ENCODE peak calls at places on chromosomes 12 and 14, in seven cellular contexts. O is upper lobe of left lung, I is uterus, B is IMR-90, R is adrenal gland, Y is stomach, K is spleen. L is an unnamed sample.

GRCh38 chr14:75222208-75222701 is 45.8 kb upstream of the TMED10 start:
- DNase-seq in O (no peak), I (no peak), B (peak; percentile 92), R (no peak), Y (no peak), K (peak; percentile 79), L (no peak)

GRCh38 chr12:31362759-31363415 is 36.9 kb upstream of the SINHCAF start:
- DNase-seq in O (no peak), I (no peak), B (no peak), R (no peak), Y (peak; percentile 50), K (peak; percentile 68), L (no peak)

GRCh38 chr12:113601656-113602263 is 130.1 kb upstream of the LHX5 start:
- DNase-seq in O (no peak), I (no peak), B (no peak), R (no peak), Y (no peak), K (no peak), L (no peak)

GRCh38 chr12:30835216-30835615 is 80.5 kb upstream of the CAPRIN2 start:
- DNase-seq in O (no peak), I (no peak), B (no peak), R (no peak), Y (no peak), K (no peak), L (no peak)

GRCh38 chr14:58298477-58298879 is at the start of gene ARID4A:
- DNase-seq in O (peak; percentile 90), I (peak; percentile 85), B (no peak), R (peak; percentile 89), Y (peak; percentile 87), K (peak; percentile 94), L (peak; percentile 92)

GRCh38 chr12:32051511-32052299 is 54.9 kb upstream of the BICD1 start:
- DNase-seq in O (no peak), I (no peak), B (peak; percentile 96), R (peak; percentile 20), Y (no peak), K (no peak), L (no peak)

GRCh38 chr14:97780804-97781203 is 983.6 kb downstream of the VRK1 start:
- DNase-seq in O (no peak), I (no peak), B (no peak), R (no peak), Y (no peak), K (no peak), L (no peak)

GRCh38 chr12:6914246-6914947 is at the start of gene ENO2:
- DNase-seq in O (peak; percentile 95), I (peak; percentile 80), B (peak; percentile 63), R (peak; percentile 88), Y (peak; percentile 68), K (peak; percentile 94), L (peak; percentile 59)

GRCh38 chr12:94575024-94575423 is 75.3 kb downstream of the TMCC3 start:
- DNase-seq in O (no peak), I (no peak), B (no peak), R (no peak), Y (no peak), K (no peak), L (no peak)

GRCh38 chr12:104985206-104985605 is 910 bp upstream of the NOPCHAP1 start:
- DNase-seq in O (no peak), I (no peak), B (no peak), R (no peak), Y (no peak), K (no peak), L (no peak)

GRCh38 chr14:36757730-36758286 is 96.1 kb downstream of the PAX9 start:
- DNase-seq in O (no peak), I (no peak), B (no peak), R (no peak), Y (no peak), K (no peak), L (no peak)

GRCh38 chr12:50641566-50641965 is 122.3 kb upstream of the ATF1 start:
- DNase-seq in O (no peak), I (no peak), B (no peak), R (no peak), Y (no peak), K (no peak), L (no peak)

GRCh38 chr12:47843226-47843980 is 23.7 kb upstream of the HDAC7 start:
- DNase-seq in O (no peak), I (no peak), B (no peak), R (no peak), Y (no peak), K (peak; percentile 58), L (no peak)

GRCh38 chr14:56894591-56894991 is 84.3 kb upstream of the OTX2 start:
- DNase-seq in O (no peak), I (no peak), B (no peak), R (no peak), Y (no peak), K (no peak), L (no peak)

GRCh38 chr12:3562484-3562883 is 71.5 kb downstream of the PRMT8 start:
- DNase-seq in O (no peak), I (no peak), B (no peak), R (no peak), Y (no peak), K (no peak), L (no peak)

GRCh38 chr12:3564861-3565260 is 73.9 kb downstream of the PRMT8 start:
- DNase-seq in O (no peak), I (no peak), B (no peak), R (no peak), Y (no peak), K (no peak), L (no peak)

GRCh38 chr12:3563966-3564365 is 73.0 kb downstream of the PRMT8 start:
- DNase-seq in O (no peak), I (no peak), B (no peak), R (no peak), Y (no peak), K (no peak), L (no peak)

GRCh38 chr12:3560295-3560620 is 69.3 kb downstream of the PRMT8 start:
- DNase-seq in O (no peak), I (no peak), B (no peak), R (no peak), Y (no peak), K (no peak), L (no peak)

GRCh38 chr12:3564411-3564810 is 73.4 kb downstream of the PRMT8 start:
- DNase-seq in O (no peak), I (no peak), B (no peak), R (no peak), Y (no peak), K (no peak), L (no peak)
- TF ChIP-seq POLR2A in O (no peak), I (no peak), B (no peak), R (no peak), Y (no peak), K (no peak), L (no peak)

GRCh38 chr14:51080622-51081021 is 14.3 kb downstream of the TRIM9 start:
- DNase-seq in O (no peak), I (no peak), B (no peak), R (no peak), Y (no peak), K (no peak), L (no peak)

GRCh38 chr14:51081209-51081608 is 13.7 kb downstream of the TRIM9 start:
- DNase-seq in O (no peak), I (no peak), B (no peak), R (no peak), Y (no peak), K (no peak), L (no peak)

GRCh38 chr14:51079489-51079888 is 15.4 kb downstream of the TRIM9 start:
- DNase-seq in O (no peak), I (no peak), B (no peak), R (no peak), Y (no peak), K (no peak), L (no peak)

GRCh38 chr14:51082394-51082793 is 12.5 kb downstream of the TRIM9 start:
- DNase-seq in O (no peak), I (no peak), B (no peak), R (no peak), Y (no peak), K (no peak), L (no peak)

GRCh38 chr14:51081712-51082111 is 13.2 kb downstream of the TRIM9 start:
- DNase-seq in O (no peak), I (no peak), B (no peak), R (no peak), Y (no peak), K (no peak), L (no peak)
- TF ChIP-seq POLR2A in O (no peak), I (no peak), B (no peak), R (no peak), Y (no peak), K (no peak), L (no peak)

DNA sequence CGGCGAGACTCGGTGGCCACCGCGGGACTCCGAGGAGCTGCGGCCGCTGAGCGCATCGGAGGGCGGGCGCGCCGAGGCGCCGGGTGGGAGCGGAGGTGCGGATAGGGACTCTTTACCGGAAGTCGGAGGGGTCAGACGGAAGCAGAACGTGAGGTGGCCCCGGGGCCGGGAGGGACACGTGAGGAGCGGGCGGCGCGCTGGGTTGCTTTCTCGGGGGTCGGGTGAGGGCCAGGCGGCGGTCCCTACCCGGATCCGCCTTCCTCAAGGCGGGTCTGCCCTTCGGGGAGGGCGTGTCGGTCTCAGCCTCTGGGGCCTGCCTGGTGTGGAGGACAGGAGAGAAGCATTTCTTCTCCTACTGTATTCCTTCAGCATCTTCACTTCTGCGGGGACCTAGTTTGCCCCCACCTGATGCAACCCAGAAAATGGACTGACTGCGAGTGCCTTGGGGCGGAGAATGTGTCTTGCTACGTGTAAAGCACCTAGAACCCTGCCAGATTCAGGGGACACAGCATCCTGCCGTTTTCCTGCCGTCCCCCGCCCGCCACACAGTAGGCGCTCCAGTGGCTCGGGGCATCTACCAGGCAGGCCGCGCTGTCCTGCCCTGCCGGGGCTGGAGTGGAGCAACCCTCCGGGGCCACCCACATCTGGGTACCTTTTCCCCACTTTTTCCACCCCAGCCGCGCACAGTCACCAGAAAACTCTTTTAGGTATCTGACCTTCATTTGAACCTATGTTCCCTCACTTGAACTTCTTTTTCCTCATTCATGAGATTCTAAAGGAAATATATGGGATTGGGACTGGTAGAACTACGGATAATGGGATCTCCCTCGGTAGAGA is 562 bp upstream of the ATXN2 start:
- DNase-seq in O (peak; percentile 96), I (peak; percentile 91), B (peak; percentile 95), R (peak; percentile 88), Y (peak; percentile 85), K (peak; percentile 95), L (peak; percentile 85)
- TF ChIP-seq POLR2A in O (peak; percentile 75), I (no peak), B (peak; percentile 84), R (peak; percentile 52), Y (no peak), K (peak; percentile 65), L (peak; percentile 78)

GRCh38 chr12:59111873-59112272 is 191.6 kb upstream of the LRIG3 start:
- DNase-seq in O (no peak), I (no peak), B (no peak), R (no peak), Y (no peak), K (no peak), L (no peak)

GRCh38 chr12:59118356-59118755 is 198.1 kb upstream of the LRIG3 start:
- DNase-seq in O (no peak), I (no peak), B (no peak), R (no peak), Y (no peak), K (no peak), L (no peak)

GRCh38 chr12:59115995-59116394 is 195.7 kb upstream of the LRIG3 start:
- DNase-seq in O (no peak), I (no peak), B (no peak), R (no peak), Y (no peak), K (no peak), L (no peak)

GRCh38 chr12:59115526-59115925 is 195.2 kb upstream of the LRIG3 start:
- DNase-seq in O (no peak), I (no peak), B (peak; percentile 52), R (no peak), Y (no peak), K (no peak), L (no peak)

GRCh38 chr12:59113831-59114273 is 193.5 kb upstream of the LRIG3 start:
- DNase-seq in O (peak; percentile 8), I (peak; percentile 66), B (peak; percentile 81), R (peak; percentile 75), Y (peak; percentile 83), K (no peak), L (peak; percentile 58)
- TF ChIP-seq POLR2A in O (no peak), I (no peak), B (no peak), R (no peak), Y (no peak), K (no peak), L (no peak)